ENCODE peak calls at places on chromosomes 6 and 20, in five cellular contexts. One of them, this sample, is unnamed.

GRCh38 chr6:7146079-7146828 is 38.5 kb downstream of the RREB1 start:
- DNase-seq in effector CD4-positive, alpha-beta T cell: no peak
- DNase-seq in Peyer's patch: peak
- DNase-seq in mesenteric fat pad: no peak
- DNase-seq in mucosa of descending colon: peak
- DNase-seq in this sample: peak

GRCh38 chr20:54704032-54704635 is 228.7 kb downstream of the DOK5 start:
- DNase-seq in effector CD4-positive, alpha-beta T cell: no peak
- DNase-seq in Peyer's patch: no peak
- DNase-seq in mesenteric fat pad: no peak
- DNase-seq in mucosa of descending colon: no peak
- DNase-seq in this sample: no peak

GRCh38 chr20:63582382-63583063 is 8.5 kb upstream of the HELZ2 start:
- DNase-seq in effector CD4-positive, alpha-beta T cell: no peak
- DNase-seq in Peyer's patch: no peak
- DNase-seq in mesenteric fat pad: no peak
- DNase-seq in mucosa of descending colon: no peak
- DNase-seq in this sample: no peak

GRCh38 chr6:102766946-102767345 is 1373.4 kb downstream of the GRIK2 start:
- DNase-seq in effector CD4-positive, alpha-beta T cell: no peak
- DNase-seq in Peyer's patch: no peak
- DNase-seq in mesenteric fat pad: no peak
- DNase-seq in mucosa of descending colon: no peak
- DNase-seq in this sample: no peak

GRCh38 chr20:36862857-36863668 is 12.9 kb upstream of the TLDC2 start:
- DNase-seq in effector CD4-positive, alpha-beta T cell: no peak
- DNase-seq in Peyer's patch: no peak
- DNase-seq in mesenteric fat pad: no peak
- DNase-seq in mucosa of descending colon: no peak
- DNase-seq in this sample: no peak

GRCh38 chr6:93088675-93089575 is 330.4 kb downstream of the EPHA7 start:
- DNase-seq in effector CD4-positive, alpha-beta T cell: no peak
- DNase-seq in Peyer's patch: no peak
- DNase-seq in mesenteric fat pad: no peak
- DNase-seq in mucosa of descending colon: no peak
- DNase-seq in this sample: no peak

GRCh38 chr20:4875578-4876067 is 125.7 kb downstream of the SLC23A2 start:
- DNase-seq in effector CD4-positive, alpha-beta T cell: no peak
- DNase-seq in Peyer's patch: no peak
- DNase-seq in mesenteric fat pad: no peak
- DNase-seq in mucosa of descending colon: no peak
- DNase-seq in this sample: no peak

GRCh38 chr6:139820191-139820590 is 445.7 kb upstream of the CITED2 start:
- DNase-seq in effector CD4-positive, alpha-beta T cell: no peak
- DNase-seq in Peyer's patch: no peak
- DNase-seq in mesenteric fat pad: no peak
- DNase-seq in mucosa of descending colon: no peak
- DNase-seq in this sample: no peak

GRCh38 chr6:16849280-16850210 is 88.3 kb upstream of the ATXN1 start:
- DNase-seq in effector CD4-positive, alpha-beta T cell: no peak
- DNase-seq in Peyer's patch: no peak
- DNase-seq in mesenteric fat pad: no peak
- DNase-seq in mucosa of descending colon: no peak
- DNase-seq in this sample: no peak

GRCh38 chr20:62969179-62969760 is 16.8 kb downstream of the SLC17A9 start:
- DNase-seq in effector CD4-positive, alpha-beta T cell: no peak
- DNase-seq in Peyer's patch: no peak
- DNase-seq in mesenteric fat pad: no peak
- DNase-seq in mucosa of descending colon: no peak
- DNase-seq in this sample: no peak

GRCh38 chr6:7137335-7138106 is 29.8 kb downstream of the RREB1 start:
- DNase-seq in effector CD4-positive, alpha-beta T cell: peak
- DNase-seq in Peyer's patch: no peak
- DNase-seq in mesenteric fat pad: no peak
- DNase-seq in mucosa of descending colon: peak
- DNase-seq in this sample: peak

GRCh38 chr6:52887912-52888535 is 21.5 kb downstream of the GSTA3 start:
- DNase-seq in effector CD4-positive, alpha-beta T cell: no peak
- DNase-seq in Peyer's patch: no peak
- DNase-seq in mesenteric fat pad: no peak
- DNase-seq in mucosa of descending colon: no peak
- DNase-seq in this sample: no peak

GRCh38 chr20:62137092-62137384 is 6.2 kb downstream of the PSMA7 start:
- DNase-seq in effector CD4-positive, alpha-beta T cell: no peak
- DNase-seq in Peyer's patch: no peak
- DNase-seq in mesenteric fat pad: no peak
- DNase-seq in mucosa of descending colon: no peak
- DNase-seq in this sample: no peak

GRCh38 chr20:48932375-48932941 is 10.9 kb downstream of the ARFGEF2 start:
- DNase-seq in effector CD4-positive, alpha-beta T cell: no peak
- DNase-seq in Peyer's patch: no peak
- DNase-seq in mesenteric fat pad: no peak
- DNase-seq in mucosa of descending colon: no peak
- DNase-seq in this sample: no peak

This sample was measured in uterus.